ENCODE peak calls at places on chromosome 18, in ten cellular contexts. One of them, this sample, is unnamed.

GRCh38 chr18:24629926-24630325 is 169.5 kb downstream of the HRH4 start:
- DNase-seq in neural crest cell: no peak
- DNase-seq in activated CD4-positive, alpha-beta T cell treated with anti-CD3 and anti-CD28 coated beads, Interleukin-2, amount 10 ng/mL, durations not matched to agents 7 days and 5 days: no peak
- DNase-seq in mesendoderm: no peak
- DNase-seq in kidney glomerular epithelial cell: no peak
- DNase-seq in nephron progenitor cell: no peak
- DNase-seq in amygdala: no peak
- DNase-seq in MCF 10A: no peak
- DNase-seq in iPS-NIHi11: no peak
- DNase-seq in ovary: no peak
- DNase-seq in this sample: no peak

GRCh38 chr18:48861181-48861715 is 89.5 kb downstream of the SMAD7 start:
- DNase-seq in amygdala: no peak
- DNase-seq in MCF 10A: no peak
- DNase-seq in neural crest cell: no peak
- DNase-seq in iPS-NIHi11: peak; percentile 72
- DNase-seq in kidney glomerular epithelial cell: no peak
- DNase-seq in nephron progenitor cell: peak; percentile 42
- DNase-seq in mesendoderm: no peak
- DNase-seq in activated CD4-positive, alpha-beta T cell treated with anti-CD3 and anti-CD28 coated beads, Interleukin-2, amount 10 ng/mL, durations not matched to agents 7 days and 5 days: no peak
- DNase-seq in ovary: no peak
- DNase-seq in this sample: no peak

GRCh38 chr18:9506046-9506792 is 30.9 kb downstream of the RALBP1 start:
- DNase-seq in amygdala: no peak
- DNase-seq in MCF 10A: peak; percentile 49
- DNase-seq in kidney glomerular epithelial cell: peak; percentile 39
- DNase-seq in ovary: no peak
- DNase-seq in neural crest cell: no peak
- DNase-seq in iPS-NIHi11: peak; percentile 29
- DNase-seq in mesendoderm: peak; percentile 45
- DNase-seq in activated CD4-positive, alpha-beta T cell treated with anti-CD3 and anti-CD28 coated beads, Interleukin-2, amount 10 ng/mL, durations not matched to agents 7 days and 5 days: no peak
- DNase-seq in nephron progenitor cell: no peak
- DNase-seq in this sample: no peak

GRCh38 chr18:35073186-35074105 is 32.2 kb downstream of the MAPRE2 start:
- DNase-seq in neural crest cell: no peak
- DNase-seq in nephron progenitor cell: no peak
- DNase-seq in kidney glomerular epithelial cell: no peak
- DNase-seq in activated CD4-positive, alpha-beta T cell treated with anti-CD3 and anti-CD28 coated beads, Interleukin-2, amount 10 ng/mL, durations not matched to agents 7 days and 5 days: no peak
- DNase-seq in iPS-NIHi11: no peak
- DNase-seq in mesendoderm: no peak
- DNase-seq in MCF 10A: peak; percentile 56
- DNase-seq in amygdala: no peak
- DNase-seq in ovary: no peak
- DNase-seq in this sample: no peak

GRCh38 chr18:56575819-56576663 is 62.4 kb downstream of the TXNL1 start:
- DNase-seq in activated CD4-positive, alpha-beta T cell treated with anti-CD3 and anti-CD28 coated beads, Interleukin-2, amount 10 ng/mL, durations not matched to agents 7 days and 5 days: peak; percentile 19
- DNase-seq in mesendoderm: peak; percentile 48
- DNase-seq in nephron progenitor cell: no peak
- DNase-seq in kidney glomerular epithelial cell: peak; percentile 58
- DNase-seq in neural crest cell: peak; percentile 22
- DNase-seq in ovary: no peak
- DNase-seq in amygdala: no peak
- DNase-seq in MCF 10A: peak; percentile 68
- DNase-seq in iPS-NIHi11: peak; percentile 45
- DNase-seq in this sample: peak; percentile 29

GRCh38 chr18:47689386-47689785 is 241.1 kb downstream of the SMAD2 start:
- DNase-seq in neural crest cell: no peak
- DNase-seq in iPS-NIHi11: peak; percentile 63
- DNase-seq in MCF 10A: no peak
- DNase-seq in ovary: no peak
- DNase-seq in kidney glomerular epithelial cell: no peak
- DNase-seq in amygdala: no peak
- DNase-seq in nephron progenitor cell: no peak
- DNase-seq in activated CD4-positive, alpha-beta T cell treated with anti-CD3 and anti-CD28 coated beads, Interleukin-2, amount 10 ng/mL, durations not matched to agents 7 days and 5 days: no peak
- DNase-seq in mesendoderm: peak; percentile 58
- DNase-seq in this sample: no peak

GRCh38 chr18:61329398-61329797 is 3.8 kb upstream of the CDH20 start:
- DNase-seq in ovary: no peak
- DNase-seq in nephron progenitor cell: no peak
- DNase-seq in MCF 10A: no peak
- DNase-seq in amygdala: no peak
- DNase-seq in activated CD4-positive, alpha-beta T cell treated with anti-CD3 and anti-CD28 coated beads, Interleukin-2, amount 10 ng/mL, durations not matched to agents 7 days and 5 days: no peak
- DNase-seq in mesendoderm: no peak
- DNase-seq in iPS-NIHi11: no peak
- DNase-seq in neural crest cell: no peak
- DNase-seq in kidney glomerular epithelial cell: no peak
- DNase-seq in this sample: no peak

GRCh38 chr18:57077786-57078552 is 68.9 kb upstream of the BOD1L2 start:
- DNase-seq in neural crest cell: no peak
- DNase-seq in activated CD4-positive, alpha-beta T cell treated with anti-CD3 and anti-CD28 coated beads, Interleukin-2, amount 10 ng/mL, durations not matched to agents 7 days and 5 days: peak; percentile 31
- DNase-seq in iPS-NIHi11: no peak
- DNase-seq in nephron progenitor cell: no peak
- DNase-seq in mesendoderm: no peak
- DNase-seq in ovary: no peak
- DNase-seq in kidney glomerular epithelial cell: no peak
- DNase-seq in MCF 10A: no peak
- DNase-seq in amygdala: no peak
- DNase-seq in this sample: no peak

GRCh38 chr18:26225915-26226228 is 373 bp upstream of the TAF4B start:
- DNase-seq in neural crest cell: no peak
- DNase-seq in nephron progenitor cell: no peak
- DNase-seq in MCF 10A: no peak
- DNase-seq in ovary: no peak
- DNase-seq in mesendoderm: no peak
- DNase-seq in kidney glomerular epithelial cell: no peak
- DNase-seq in amygdala: no peak
- DNase-seq in iPS-NIHi11: no peak
- DNase-seq in activated CD4-positive, alpha-beta T cell treated with anti-CD3 and anti-CD28 coated beads, Interleukin-2, amount 10 ng/mL, durations not matched to agents 7 days and 5 days: no peak
- DNase-seq in this sample: no peak

GRCh38 chr18:36402765-36403396 is 105.4 kb downstream of the FHOD3 start:
- DNase-seq in neural crest cell: no peak
- DNase-seq in MCF 10A: no peak
- DNase-seq in nephron progenitor cell: no peak
- DNase-seq in activated CD4-positive, alpha-beta T cell treated with anti-CD3 and anti-CD28 coated beads, Interleukin-2, amount 10 ng/mL, durations not matched to agents 7 days and 5 days: no peak
- DNase-seq in mesendoderm: peak; percentile 57
- DNase-seq in kidney glomerular epithelial cell: no peak
- DNase-seq in amygdala: peak; percentile 21
- DNase-seq in ovary: peak; percentile 20
- DNase-seq in iPS-NIHi11: peak; percentile 28
- DNase-seq in this sample: no peak

GRCh38 chr18:76518543-76519155 is 23.6 kb upstream of the ZNF516 start:
- DNase-seq in MCF 10A: no peak
- DNase-seq in kidney glomerular epithelial cell: peak; percentile 23
- DNase-seq in neural crest cell: peak; percentile 49
- DNase-seq in ovary: peak; percentile 77
- DNase-seq in amygdala: peak; percentile 46
- DNase-seq in mesendoderm: peak; percentile 69
- DNase-seq in activated CD4-positive, alpha-beta T cell treated with anti-CD3 and anti-CD28 coated beads, Interleukin-2, amount 10 ng/mL, durations not matched to agents 7 days and 5 days: no peak
- DNase-seq in nephron progenitor cell: peak; percentile 75
- DNase-seq in iPS-NIHi11: peak; percentile 54
- DNase-seq in this sample: no peak

GRCh38 chr18:71799016-71799673 is 745.0 kb downstream of the CBLN2 start:
- DNase-seq in kidney glomerular epithelial cell: no peak
- DNase-seq in MCF 10A: peak; percentile 42
- DNase-seq in nephron progenitor cell: no peak
- DNase-seq in activated CD4-positive, alpha-beta T cell treated with anti-CD3 and anti-CD28 coated beads, Interleukin-2, amount 10 ng/mL, durations not matched to agents 7 days and 5 days: no peak
- DNase-seq in ovary: no peak
- DNase-seq in neural crest cell: no peak
- DNase-seq in iPS-NIHi11: no peak
- DNase-seq in amygdala: no peak
- DNase-seq in mesendoderm: no peak
- DNase-seq in this sample: no peak

GRCh38 chr18:32389868-32390267 is 80.8 kb downstream of the GAREM1 start:
- DNase-seq in MCF 10A: peak; percentile 46
- DNase-seq in nephron progenitor cell: no peak
- DNase-seq in kidney glomerular epithelial cell: no peak
- DNase-seq in neural crest cell: no peak
- DNase-seq in activated CD4-positive, alpha-beta T cell treated with anti-CD3 and anti-CD28 coated beads, Interleukin-2, amount 10 ng/mL, durations not matched to agents 7 days and 5 days: no peak
- DNase-seq in mesendoderm: no peak
- DNase-seq in iPS-NIHi11: no peak
- DNase-seq in ovary: no peak
- DNase-seq in amygdala: no peak
- DNase-seq in this sample: no peak

GRCh38 chr18:48672671-48673340 is 134.0 kb downstream of the CTIF start:
- DNase-seq in mesendoderm: no peak
- DNase-seq in iPS-NIHi11: no peak
- DNase-seq in nephron progenitor cell: no peak
- DNase-seq in kidney glomerular epithelial cell: no peak
- DNase-seq in MCF 10A: no peak
- DNase-seq in ovary: no peak
- DNase-seq in neural crest cell: no peak
- DNase-seq in amygdala: no peak
- DNase-seq in activated CD4-positive, alpha-beta T cell treated with anti-CD3 and anti-CD28 coated beads, Interleukin-2, amount 10 ng/mL, durations not matched to agents 7 days and 5 days: no peak
- DNase-seq in this sample: no peak

GRCh38 chr18:24811963-24812681 is 351.7 kb downstream of the HRH4 start:
- DNase-seq in mesendoderm: no peak
- DNase-seq in ovary: no peak
- DNase-seq in kidney glomerular epithelial cell: no peak
- DNase-seq in amygdala: no peak
- DNase-seq in nephron progenitor cell: no peak
- DNase-seq in activated CD4-positive, alpha-beta T cell treated with anti-CD3 and anti-CD28 coated beads, Interleukin-2, amount 10 ng/mL, durations not matched to agents 7 days and 5 days: no peak
- DNase-seq in MCF 10A: no peak
- DNase-seq in neural crest cell: no peak
- DNase-seq in iPS-NIHi11: no peak
- DNase-seq in this sample: no peak

GRCh38 chr18:50559750-50560680 is at the start of gene MAPK4:
- DNase-seq in amygdala: peak; percentile 62
- DNase-seq in neural crest cell: peak; percentile 45
- DNase-seq in kidney glomerular epithelial cell: peak; percentile 24
- DNase-seq in ovary: peak; percentile 57
- DNase-seq in iPS-NIHi11: peak; percentile 82
- DNase-seq in activated CD4-positive, alpha-beta T cell treated with anti-CD3 and anti-CD28 coated beads, Interleukin-2, amount 10 ng/mL, durations not matched to agents 7 days and 5 days: no peak
- DNase-seq in MCF 10A: peak; percentile 50
- DNase-seq in mesendoderm: no peak
- DNase-seq in nephron progenitor cell: peak; percentile 77
- DNase-seq in this sample: no peak

GRCh38 chr18:52903858-52904257 is 563.9 kb downstream of the DCC start:
- DNase-seq in neural crest cell: peak; percentile 62
- DNase-seq in nephron progenitor cell: peak; percentile 71
- DNase-seq in iPS-NIHi11: peak; percentile 29
- DNase-seq in amygdala: peak; percentile 55
- DNase-seq in ovary: no peak
- DNase-seq in mesendoderm: peak; percentile 54
- DNase-seq in activated CD4-positive, alpha-beta T cell treated with anti-CD3 and anti-CD28 coated beads, Interleukin-2, amount 10 ng/mL, durations not matched to agents 7 days and 5 days: no peak
- DNase-seq in kidney glomerular epithelial cell: peak; percentile 36
- DNase-seq in MCF 10A: peak; percentile 54
- DNase-seq in this sample: peak; percentile 4

GRCh38 chr18:75369026-75369425 is 58.5 kb downstream of the SMIM21 start:
- DNase-seq in ovary: no peak
- DNase-seq in nephron progenitor cell: no peak
- DNase-seq in iPS-NIHi11: no peak
- DNase-seq in activated CD4-positive, alpha-beta T cell treated with anti-CD3 and anti-CD28 coated beads, Interleukin-2, amount 10 ng/mL, durations not matched to agents 7 days and 5 days: no peak
- DNase-seq in kidney glomerular epithelial cell: no peak
- DNase-seq in MCF 10A: no peak
- DNase-seq in mesendoderm: no peak
- DNase-seq in amygdala: no peak
- DNase-seq in neural crest cell: no peak
- DNase-seq in this sample: no peak

GRCh38 chr18:33710269-33710668 is 132.2 kb downstream of the ASXL3 start:
- DNase-seq in mesendoderm: no peak
- DNase-seq in neural crest cell: no peak
- DNase-seq in MCF 10A: no peak
- DNase-seq in ovary: no peak
- DNase-seq in activated CD4-positive, alpha-beta T cell treated with anti-CD3 and anti-CD28 coated beads, Interleukin-2, amount 10 ng/mL, durations not matched to agents 7 days and 5 days: no peak
- DNase-seq in nephron progenitor cell: no peak
- DNase-seq in iPS-NIHi11: no peak
- DNase-seq in amygdala: no peak
- DNase-seq in kidney glomerular epithelial cell: no peak
- DNase-seq in this sample: no peak

GRCh38 chr18:61957801-61958516 is 65.2 kb upstream of the RNF152 start:
- DNase-seq in kidney glomerular epithelial cell: no peak
- DNase-seq in neural crest cell: no peak
- DNase-seq in mesendoderm: peak; percentile 30
- DNase-seq in MCF 10A: no peak
- DNase-seq in activated CD4-positive, alpha-beta T cell treated with anti-CD3 and anti-CD28 coated beads, Interleukin-2, amount 10 ng/mL, durations not matched to agents 7 days and 5 days: no peak
- DNase-seq in iPS-NIHi11: peak; percentile 23
- DNase-seq in amygdala: no peak
- DNase-seq in ovary: no peak
- DNase-seq in nephron progenitor cell: no peak
- DNase-seq in this sample: no peak

GRCh38 chr18:55314615-55315237 is 273.3 kb downstream of the TCF4 start:
- DNase-seq in activated CD4-positive, alpha-beta T cell treated with anti-CD3 and anti-CD28 coated beads, Interleukin-2, amount 10 ng/mL, durations not matched to agents 7 days and 5 days: no peak
- DNase-seq in amygdala: no peak
- DNase-seq in ovary: no peak
- DNase-seq in nephron progenitor cell: no peak
- DNase-seq in mesendoderm: peak; percentile 27
- DNase-seq in neural crest cell: no peak
- DNase-seq in MCF 10A: no peak
- DNase-seq in kidney glomerular epithelial cell: no peak
- DNase-seq in iPS-NIHi11: peak; percentile 21
- DNase-seq in this sample: no peak

GRCh38 chr18:77167276-77167675 is 34.7 kb upstream of the MBP start:
- DNase-seq in iPS-NIHi11: no peak
- DNase-seq in MCF 10A: no peak
- DNase-seq in ovary: no peak
- DNase-seq in amygdala: no peak
- DNase-seq in kidney glomerular epithelial cell: no peak
- DNase-seq in neural crest cell: no peak
- DNase-seq in activated CD4-positive, alpha-beta T cell treated with anti-CD3 and anti-CD28 coated beads, Interleukin-2, amount 10 ng/mL, durations not matched to agents 7 days and 5 days: no peak
- DNase-seq in mesendoderm: no peak
- DNase-seq in nephron progenitor cell: no peak
- DNase-seq in this sample: no peak

GRCh38 chr18:532023-532422 is 31.5 kb upstream of the COLEC12 start:
- DNase-seq in ovary: no peak
- DNase-seq in iPS-NIHi11: no peak
- DNase-seq in neural crest cell: no peak
- DNase-seq in amygdala: no peak
- DNase-seq in MCF 10A: peak; percentile 70
- DNase-seq in mesendoderm: no peak
- DNase-seq in nephron progenitor cell: no peak
- DNase-seq in kidney glomerular epithelial cell: no peak
- DNase-seq in activated CD4-positive, alpha-beta T cell treated with anti-CD3 and anti-CD28 coated beads, Interleukin-2, amount 10 ng/mL, durations not matched to agents 7 days and 5 days: no peak
- DNase-seq in this sample: no peak

GRCh38 chr18:63427566-63427965 is 5.3 kb upstream of the VPS4B start:
- DNase-seq in mesendoderm: peak; percentile 84
- DNase-seq in MCF 10A: peak; percentile 83
- DNase-seq in iPS-NIHi11: peak; percentile 35
- DNase-seq in kidney glomerular epithelial cell: peak; percentile 39
- DNase-seq in ovary: no peak
- DNase-seq in neural crest cell: no peak
- DNase-seq in activated CD4-positive, alpha-beta T cell treated with anti-CD3 and anti-CD28 coated beads, Interleukin-2, amount 10 ng/mL, durations not matched to agents 7 days and 5 days: no peak
- DNase-seq in amygdala: no peak
- DNase-seq in nephron progenitor cell: no peak
- DNase-seq in this sample: peak; percentile 18

GRCh38 chr18:56003651-56004050 is 415.7 kb upstream of the TCF4 start:
- DNase-seq in activated CD4-positive, alpha-beta T cell treated with anti-CD3 and anti-CD28 coated beads, Interleukin-2, amount 10 ng/mL, durations not matched to agents 7 days and 5 days: no peak
- DNase-seq in iPS-NIHi11: no peak
- DNase-seq in nephron progenitor cell: no peak
- DNase-seq in amygdala: no peak
- DNase-seq in kidney glomerular epithelial cell: no peak
- DNase-seq in ovary: peak; percentile 60
- DNase-seq in mesendoderm: no peak
- DNase-seq in MCF 10A: no peak
- DNase-seq in neural crest cell: no peak
- DNase-seq in this sample: no peak

This sample was measured in H54.